ENCODE peak calls at places on chromosomes 6 and 20, in seven cellular contexts. One of them, this sample, is unnamed.
A peak's percentile ranks its signal among the peaks of the same experiment; 100 is the strongest.

GRCh38 chr20:21832442-21833152 is 127.1 kb downstream of the PAX1 start:
- DNase-seq in suprapubic skin: no peak
- DNase-seq in uterus: peak; percentile 26
- DNase-seq in tibial artery: no peak
- DNase-seq in GM23338: no peak
- DNase-seq in dorsolateral prefrontal cortex: no peak
- DNase-seq in lung: no peak
- DNase-seq in this sample: no peak

GRCh38 chr6:119440953-119441352 is 91.4 kb upstream of the MAN1A1 start:
- DNase-seq in lung: no peak
- DNase-seq in suprapubic skin: no peak
- DNase-seq in GM23338: no peak
- DNase-seq in uterus: no peak
- DNase-seq in dorsolateral prefrontal cortex: no peak
- DNase-seq in tibial artery: no peak
- DNase-seq in this sample: no peak

GRCh38 chr6:166097914-166098522 is 69.6 kb downstream of the TBXT start:
- DNase-seq in dorsolateral prefrontal cortex: peak; percentile 74
- DNase-seq in GM23338: peak; percentile 83
- DNase-seq in tibial artery: peak; percentile 60
- DNase-seq in suprapubic skin: no peak
- DNase-seq in uterus: peak; percentile 81
- DNase-seq in lung: peak; percentile 55
- DNase-seq in this sample: peak; percentile 69

GRCh38 chr6:90095145-90095544 is 200.9 kb downstream of the GJA10 start:
- DNase-seq in suprapubic skin: no peak
- DNase-seq in uterus: no peak
- DNase-seq in tibial artery: no peak
- DNase-seq in GM23338: no peak
- DNase-seq in lung: no peak
- DNase-seq in dorsolateral prefrontal cortex: no peak
- DNase-seq in this sample: no peak

GRCh38 chr20:52457826-52458225 is 266.2 kb upstream of the ZFP64 start:
- DNase-seq in tibial artery: no peak
- DNase-seq in suprapubic skin: no peak
- DNase-seq in uterus: no peak
- DNase-seq in GM23338: no peak
- DNase-seq in dorsolateral prefrontal cortex: no peak
- DNase-seq in lung: no peak
- DNase-seq in this sample: no peak

GRCh38 chr6:141610741-141611140 is 522.0 kb upstream of the GJE1 start:
- DNase-seq in uterus: no peak
- DNase-seq in GM23338: peak; percentile 52
- DNase-seq in tibial artery: no peak
- DNase-seq in suprapubic skin: no peak
- DNase-seq in dorsolateral prefrontal cortex: no peak
- DNase-seq in lung: no peak
- DNase-seq in this sample: no peak

GRCh38 chr6:139060332-139060731 is 31.8 kb downstream of the ABRACL start:
- DNase-seq in GM23338: no peak
- DNase-seq in dorsolateral prefrontal cortex: no peak
- DNase-seq in tibial artery: no peak
- DNase-seq in suprapubic skin: no peak
- DNase-seq in uterus: no peak
- DNase-seq in lung: no peak
- DNase-seq in this sample: no peak

GRCh38 chr20:51172558-51173428 is 149.9 kb upstream of the KCNG1 start:
- DNase-seq in suprapubic skin: no peak
- DNase-seq in lung: no peak
- DNase-seq in uterus: no peak
- DNase-seq in tibial artery: no peak
- DNase-seq in dorsolateral prefrontal cortex: no peak
- DNase-seq in GM23338: peak; percentile 55
- DNase-seq in this sample: no peak

GRCh38 chr20:54200487-54201267 is 7.2 kb upstream of the PFDN4 start:
- DNase-seq in uterus: no peak
- DNase-seq in lung: no peak
- DNase-seq in GM23338: no peak
- DNase-seq in tibial artery: no peak
- DNase-seq in suprapubic skin: no peak
- DNase-seq in dorsolateral prefrontal cortex: no peak
- DNase-seq in this sample: no peak

GRCh38 chr6:44649365-44650025 is 262.0 kb downstream of the CDC5L start:
- DNase-seq in dorsolateral prefrontal cortex: no peak
- DNase-seq in suprapubic skin: no peak
- DNase-seq in GM23338: no peak
- DNase-seq in lung: no peak
- DNase-seq in uterus: no peak
- DNase-seq in tibial artery: no peak
- DNase-seq in this sample: no peak

GRCh38 chr6:170259301-170259700 is 31.6 kb downstream of the DLL1 start:
- DNase-seq in tibial artery: no peak
- DNase-seq in uterus: no peak
- DNase-seq in suprapubic skin: no peak
- DNase-seq in dorsolateral prefrontal cortex: no peak
- DNase-seq in lung: no peak
- DNase-seq in GM23338: no peak
- DNase-seq in this sample: no peak

GRCh38 chr6:161833099-161833860 is 559.4 kb upstream of the AGPAT4 start:
- DNase-seq in suprapubic skin: no peak
- DNase-seq in dorsolateral prefrontal cortex: no peak
- DNase-seq in GM23338: no peak
- DNase-seq in tibial artery: no peak
- DNase-seq in uterus: no peak
- DNase-seq in lung: no peak
- DNase-seq in this sample: no peak

GRCh38 chr6:139334791-139335446 is 39.5 kb downstream of the CITED2 start:
- DNase-seq in dorsolateral prefrontal cortex: no peak
- DNase-seq in uterus: no peak
- DNase-seq in suprapubic skin: no peak
- DNase-seq in lung: no peak
- DNase-seq in GM23338: no peak
- DNase-seq in tibial artery: no peak
- DNase-seq in this sample: peak; percentile 38

GRCh38 chr6:1536526-1537429 is 72.9 kb upstream of the FOXC1 start:
- DNase-seq in uterus: no peak
- DNase-seq in lung: no peak
- DNase-seq in GM23338: peak; percentile 30
- DNase-seq in tibial artery: no peak
- DNase-seq in dorsolateral prefrontal cortex: no peak
- DNase-seq in suprapubic skin: no peak
- DNase-seq in this sample: no peak

GRCh38 chr6:144294016-144294415 is 8.9 kb downstream of the UTRN start:
- DNase-seq in lung: no peak
- DNase-seq in GM23338: no peak
- DNase-seq in tibial artery: no peak
- DNase-seq in dorsolateral prefrontal cortex: no peak
- DNase-seq in uterus: no peak
- DNase-seq in suprapubic skin: no peak
- DNase-seq in this sample: no peak

DNA sequence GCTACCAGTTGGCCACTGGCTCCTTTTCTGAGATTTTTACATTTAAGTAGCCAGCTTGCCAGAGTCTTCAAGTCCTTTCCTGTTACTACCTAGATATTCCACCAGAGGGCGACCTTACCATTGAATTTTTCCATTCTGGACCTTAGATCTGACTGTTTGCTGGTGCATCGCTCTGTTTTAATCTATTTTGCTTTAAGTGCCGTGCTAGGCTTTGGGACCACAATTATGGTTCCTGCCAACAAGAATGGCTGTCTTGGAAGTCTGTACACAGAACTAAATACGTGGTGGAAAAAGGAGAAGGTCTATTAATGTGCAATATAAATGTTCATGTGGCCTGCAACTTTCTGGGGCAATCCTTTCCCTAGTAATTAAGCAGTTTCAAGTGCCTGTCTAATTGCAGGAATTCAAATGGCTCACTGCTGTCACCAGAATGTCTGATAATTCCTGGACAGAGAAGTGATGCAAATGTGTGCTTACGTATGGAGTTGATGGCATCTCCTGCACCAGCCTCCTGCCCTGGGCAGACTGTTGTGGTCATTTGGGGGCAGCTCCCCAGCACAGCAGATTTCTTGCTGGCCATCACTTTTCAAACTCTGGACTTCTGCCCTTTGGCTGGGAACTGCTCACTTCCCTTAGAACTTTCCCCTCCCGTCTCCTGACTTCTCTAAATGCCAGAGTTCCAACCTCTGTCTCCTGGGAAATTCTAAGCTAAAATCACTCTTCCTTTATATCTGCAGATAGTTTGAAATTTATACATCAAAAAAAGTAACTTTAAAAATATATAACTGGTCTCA is 5.6 kb upstream of the HLA-DOA start:
- DNase-seq in uterus: no peak
- DNase-seq in tibial artery: no peak
- DNase-seq in dorsolateral prefrontal cortex: no peak
- DNase-seq in GM23338: peak; percentile 92
- DNase-seq in suprapubic skin: no peak
- DNase-seq in lung: peak; percentile 69
- DNase-seq in this sample: peak; percentile 82
- H3K27me3 ChIP-seq in uterus: no peaks in the 10 kb centered on the region
- H3K27me3 ChIP-seq in tibial artery: no peaks in the 10 kb centered on the region
- H3K27me3 ChIP-seq in dorsolateral prefrontal cortex: no peaks in the 10 kb centered on the region
- H3K27me3 ChIP-seq in GM23338: no peaks in the 10 kb centered on the region
- H3K27me3 ChIP-seq in suprapubic skin: peaks cover 22% of the 10 kb centered on the region
- H3K27me3 ChIP-seq in lung: no peaks in the 10 kb centered on the region
- H3K27me3 ChIP-seq in this sample: peaks cover 8% of the 10 kb centered on the region

DNA sequence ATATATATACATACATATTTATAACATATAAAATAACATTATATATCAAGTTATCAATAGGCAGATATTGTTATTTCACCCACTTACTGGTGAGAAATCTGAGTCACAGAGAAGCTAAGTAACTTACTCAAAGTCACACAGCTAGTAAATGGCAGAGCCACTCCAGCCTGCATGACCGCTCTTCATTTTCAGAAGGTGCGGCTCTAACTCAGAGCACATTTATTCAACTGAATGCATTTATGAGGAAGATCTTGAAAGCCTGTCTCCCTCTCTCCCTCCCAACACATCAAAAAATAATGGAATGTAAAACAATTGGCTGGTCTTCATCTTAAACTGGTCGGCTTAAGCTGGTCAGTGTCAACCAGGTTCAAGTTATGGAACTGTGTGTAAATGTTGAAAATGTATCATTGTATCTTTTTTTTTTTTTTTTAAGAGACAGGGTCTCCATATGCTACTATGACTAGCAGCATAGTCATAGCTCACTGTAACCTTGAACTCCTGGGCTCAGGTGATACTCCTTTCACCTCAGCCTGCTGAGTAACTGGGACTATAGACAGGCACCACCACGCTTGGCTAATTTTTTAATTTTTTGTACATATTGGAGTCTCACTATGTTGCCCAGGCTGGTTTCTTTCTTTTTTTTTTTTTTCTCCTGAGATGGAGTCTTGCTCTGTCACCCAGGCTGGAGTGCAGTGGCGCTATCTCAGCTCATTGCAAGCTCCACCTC is 70.7 kb upstream of the NCOA3 start:
- DNase-seq in GM23338: no peak
- DNase-seq in dorsolateral prefrontal cortex: no peak
- DNase-seq in uterus: no peak
- DNase-seq in lung: no peak
- DNase-seq in tibial artery: no peak
- DNase-seq in suprapubic skin: no peak
- DNase-seq in this sample: no peak
- H3K27ac ChIP-seq in GM23338: no peak overlapping the region
- H3K27ac ChIP-seq in dorsolateral prefrontal cortex: no peak overlapping the region
- H3K27ac ChIP-seq in uterus: no peak overlapping the region
- H3K27ac ChIP-seq in lung: no peak overlapping the region
- H3K27ac ChIP-seq in tibial artery: no peak overlapping the region
- H3K27ac ChIP-seq in suprapubic skin: no peak overlapping the region
- H3K27ac ChIP-seq in this sample: no peak overlapping the region

GRCh38 chr6:43001843-43002242 is 11.9 kb downstream of the MEA1 start:
- DNase-seq in GM23338: no peak
- DNase-seq in uterus: no peak
- DNase-seq in lung: no peak
- DNase-seq in dorsolateral prefrontal cortex: no peak
- DNase-seq in tibial artery: no peak
- DNase-seq in suprapubic skin: no peak
- DNase-seq in this sample: no peak

GRCh38 chr6:42993445-42993844 is 9.1 kb downstream of the PPP2R5D start:
- DNase-seq in lung: no peak
- DNase-seq in tibial artery: no peak
- DNase-seq in dorsolateral prefrontal cortex: no peak
- DNase-seq in suprapubic skin: no peak
- DNase-seq in GM23338: no peak
- DNase-seq in uterus: no peak
- DNase-seq in this sample: no peak

DNA sequence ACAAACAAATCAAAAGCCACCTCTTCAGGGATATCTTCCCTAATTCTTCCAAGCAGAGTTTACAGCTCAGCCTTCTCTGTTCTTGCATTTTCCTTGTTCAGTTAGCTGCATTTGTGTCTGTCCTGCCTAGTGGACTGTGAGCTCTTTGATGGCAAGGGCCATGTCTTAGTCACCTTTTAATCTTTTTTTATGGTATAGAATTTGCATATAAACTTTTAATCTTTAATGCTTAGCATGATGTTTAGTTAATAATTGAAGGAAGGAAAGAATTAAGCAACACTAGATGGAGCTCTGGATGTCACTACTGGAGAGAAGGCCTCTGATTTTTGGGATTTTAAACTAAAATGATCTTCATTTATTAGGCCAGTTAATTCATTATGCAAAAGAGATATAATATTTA is 12.1 kb downstream of the PPP2R5D start:
- DNase-seq in GM23338: no peak
- DNase-seq in uterus: no peak
- DNase-seq in dorsolateral prefrontal cortex: no peak
- DNase-seq in suprapubic skin: no peak
- DNase-seq in tibial artery: no peak
- DNase-seq in lung: no peak
- DNase-seq in this sample: no peak
- TF ChIP-seq CTCF in GM23338: no peak
- TF ChIP-seq CTCF in uterus: no peak
- TF ChIP-seq CTCF in dorsolateral prefrontal cortex: no peak
- TF ChIP-seq CTCF in suprapubic skin: no peak
- TF ChIP-seq CTCF in tibial artery: no peak
- TF ChIP-seq CTCF in lung: no peak
- TF ChIP-seq CTCF in this sample: peak; percentile 30

GRCh38 chr6:63546236-63546635 is 26.0 kb upstream of the LOC128125822 start:
- DNase-seq in suprapubic skin: no peak
- DNase-seq in GM23338: no peak
- DNase-seq in lung: no peak
- DNase-seq in uterus: no peak
- DNase-seq in dorsolateral prefrontal cortex: no peak
- DNase-seq in tibial artery: no peak
- DNase-seq in this sample: no peak

GRCh38 chr6:63549076-63549475 is 23.2 kb upstream of the LOC128125822 start:
- DNase-seq in suprapubic skin: no peak
- DNase-seq in tibial artery: no peak
- DNase-seq in lung: no peak
- DNase-seq in GM23338: no peak
- DNase-seq in uterus: no peak
- DNase-seq in dorsolateral prefrontal cortex: no peak
- DNase-seq in this sample: no peak

GRCh38 chr6:63543001-63543400 is 29.3 kb upstream of the LOC128125822 start:
- DNase-seq in GM23338: no peak
- DNase-seq in dorsolateral prefrontal cortex: no peak
- DNase-seq in tibial artery: no peak
- DNase-seq in uterus: no peak
- DNase-seq in lung: no peak
- DNase-seq in suprapubic skin: no peak
- DNase-seq in this sample: no peak

GRCh38 chr6:63546697-63547096 is 25.6 kb upstream of the LOC128125822 start:
- DNase-seq in GM23338: no peak
- DNase-seq in lung: no peak
- DNase-seq in uterus: no peak
- DNase-seq in suprapubic skin: no peak
- DNase-seq in tibial artery: no peak
- DNase-seq in dorsolateral prefrontal cortex: no peak
- DNase-seq in this sample: no peak

GRCh38 chr6:63543982-63544381 is 28.3 kb upstream of the LOC128125822 start:
- DNase-seq in uterus: no peak
- DNase-seq in GM23338: no peak
- DNase-seq in tibial artery: no peak
- DNase-seq in suprapubic skin: no peak
- DNase-seq in dorsolateral prefrontal cortex: no peak
- DNase-seq in lung: no peak
- DNase-seq in this sample: no peak
- H3K27me3 ChIP-seq in uterus: no peaks in the 10 kb centered on the region
- H3K27me3 ChIP-seq in GM23338: no peaks in the 10 kb centered on the region
- H3K27me3 ChIP-seq in tibial artery: no peaks in the 10 kb centered on the region
- H3K27me3 ChIP-seq in suprapubic skin: no peaks in the 10 kb centered on the region
- H3K27me3 ChIP-seq in dorsolateral prefrontal cortex: no peaks in the 10 kb centered on the region
- H3K27me3 ChIP-seq in lung: no peaks in the 10 kb centered on the region
- H3K27me3 ChIP-seq in this sample: peaks cover 3% of the 10 kb centered on the region